ENCODE peak calls at places on chromosomes 5 and 9, in seven cellular contexts. One of them, this sample, is unnamed.

GRCh38 chr9:89383030-89383720 is 64.9 kb downstream of the SECISBP2 start:
- DNase-seq in SK-N-SH: no peak
- DNase-seq in Panc1: no peak
- DNase-seq in stomach: no peak
- DNase-seq in suprapubic skin: no peak
- DNase-seq in HepG2: no peak
- DNase-seq in HL-60: no peak
- DNase-seq in this sample: no peak

GRCh38 chr5:111551569-111552275 is 39.4 kb upstream of the STARD4 start:
- DNase-seq in SK-N-SH: no peak
- DNase-seq in Panc1: no peak
- DNase-seq in stomach: no peak
- DNase-seq in suprapubic skin: no peak
- DNase-seq in HepG2: no peak
- DNase-seq in HL-60: no peak
- DNase-seq in this sample: no peak

GRCh38 chr5:11793396-11793795 is 110.8 kb downstream of the CTNND2 start:
- DNase-seq in SK-N-SH: no peak
- DNase-seq in Panc1: no peak
- DNase-seq in stomach: no peak
- DNase-seq in suprapubic skin: no peak
- DNase-seq in HepG2: no peak
- DNase-seq in HL-60: no peak
- DNase-seq in this sample: no peak

GRCh38 chr5:108528655-108529054 is 146.8 kb upstream of the FBXL17 start:
- DNase-seq in SK-N-SH: no peak
- DNase-seq in Panc1: no peak
- DNase-seq in stomach: no peak
- DNase-seq in suprapubic skin: no peak
- DNase-seq in HepG2: no peak
- DNase-seq in HL-60: no peak
- DNase-seq in this sample: no peak

GRCh38 chr5:180618487-180618829 is 27.2 kb upstream of the SCGB3A1 start:
- DNase-seq in SK-N-SH: no peak
- DNase-seq in Panc1: no peak
- DNase-seq in stomach: no peak
- DNase-seq in suprapubic skin: no peak
- DNase-seq in HepG2: no peak
- DNase-seq in HL-60: no peak
- DNase-seq in this sample: no peak

GRCh38 chr5:84724683-84725082 is 340.0 kb upstream of the EDIL3 start:
- DNase-seq in SK-N-SH: no peak
- DNase-seq in Panc1: no peak
- DNase-seq in stomach: no peak
- DNase-seq in suprapubic skin: no peak
- DNase-seq in HepG2: no peak
- DNase-seq in HL-60: no peak
- DNase-seq in this sample: no peak

GRCh38 chr5:142016576-142016975 is 3.7 kb upstream of the GNPDA1 start:
- DNase-seq in SK-N-SH: no peak
- DNase-seq in Panc1: no peak
- DNase-seq in stomach: no peak
- DNase-seq in suprapubic skin: no peak
- DNase-seq in HepG2: no peak
- DNase-seq in HL-60: no peak
- DNase-seq in this sample: no peak

GRCh38 chr9:134342746-134343115 is 16.5 kb downstream of the RXRA start:
- DNase-seq in SK-N-SH: no peak
- DNase-seq in Panc1: no peak
- DNase-seq in stomach: peak; percentile 39
- DNase-seq in suprapubic skin: no peak
- DNase-seq in HepG2: no peak
- DNase-seq in HL-60: no peak
- DNase-seq in this sample: no peak

GRCh38 chr5:1311443-1312055 is 16.7 kb upstream of the TERT start:
- DNase-seq in SK-N-SH: no peak
- DNase-seq in Panc1: no peak
- DNase-seq in stomach: no peak
- DNase-seq in suprapubic skin: no peak
- DNase-seq in HepG2: no peak
- DNase-seq in HL-60: no peak
- DNase-seq in this sample: no peak

GRCh38 chr9:88952086-88952615 is 39.1 kb upstream of the S1PR3 start:
- DNase-seq in SK-N-SH: no peak
- DNase-seq in Panc1: no peak
- DNase-seq in stomach: no peak
- DNase-seq in suprapubic skin: no peak
- DNase-seq in HepG2: no peak
- DNase-seq in HL-60: no peak
- DNase-seq in this sample: no peak

DNA sequence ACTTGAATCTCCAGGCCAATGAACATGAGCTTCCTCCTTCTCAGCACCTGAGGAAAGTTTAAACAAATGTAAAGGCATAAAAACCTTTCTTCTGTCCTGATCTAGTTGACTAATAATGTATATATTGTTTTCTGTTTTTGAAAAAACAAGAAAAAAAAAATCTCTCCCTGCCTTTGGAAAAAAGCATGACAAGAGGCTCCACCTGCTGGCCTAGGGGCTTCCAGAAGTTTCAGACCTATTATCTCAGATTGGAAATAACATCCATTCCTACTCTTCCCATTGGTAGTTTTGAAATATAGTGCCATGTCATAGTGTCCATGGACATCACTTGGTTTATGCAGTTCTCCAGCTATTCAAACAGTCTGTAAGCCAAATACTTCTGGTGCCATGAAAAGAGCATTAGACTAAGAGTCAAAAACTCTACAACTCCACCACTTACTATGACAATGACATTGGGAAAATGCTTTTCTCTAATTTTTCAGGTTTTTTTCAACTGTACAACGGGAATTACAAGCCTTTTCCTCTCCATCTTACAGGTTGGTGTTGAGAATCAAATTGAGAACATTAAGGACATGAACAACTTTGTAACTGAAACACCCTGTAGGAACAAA is 409.6 kb upstream of the MPDZ start:
- DNase-seq in SK-N-SH: no peak
- DNase-seq in Panc1: no peak
- DNase-seq in stomach: no peak
- DNase-seq in suprapubic skin: no peak
- DNase-seq in HepG2: no peak
- DNase-seq in HL-60: no peak
- DNase-seq in this sample: no peak
- TF ChIP-seq CTCF in SK-N-SH: peak; percentile 40
- TF ChIP-seq CTCF in Panc1: peak; percentile 14
- TF ChIP-seq CTCF in stomach: no peak
- TF ChIP-seq CTCF in suprapubic skin: no peak
- TF ChIP-seq CTCF in HepG2: peak; percentile 11
- TF ChIP-seq CTCF in HL-60: no peak
- TF ChIP-seq CTCF in this sample: no peak

DNA sequence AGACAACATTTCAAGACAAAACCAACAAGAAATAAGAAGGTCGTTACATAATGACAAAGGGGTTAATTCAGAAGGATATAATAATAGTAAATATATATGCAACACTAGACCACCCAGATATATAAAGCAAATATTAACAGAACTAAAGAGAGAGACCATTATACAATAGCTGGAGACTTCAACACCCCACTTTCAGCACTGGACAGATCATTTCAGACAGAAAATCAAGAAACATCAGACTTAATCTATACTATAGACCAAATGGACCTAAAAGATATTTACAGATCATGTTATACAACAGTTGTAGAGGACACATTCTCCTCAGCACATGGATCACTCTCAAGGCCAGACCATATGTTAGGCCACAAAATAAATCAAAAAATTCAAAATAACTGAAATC is 26.8 kb downstream of the CERT1 start:
- DNase-seq in SK-N-SH: no peak
- DNase-seq in Panc1: no peak
- DNase-seq in stomach: no peak
- DNase-seq in suprapubic skin: no peak
- DNase-seq in HepG2: no peak
- DNase-seq in HL-60: no peak
- DNase-seq in this sample: no peak
- TF ChIP-seq POLR2AphosphoS5 in SK-N-SH: no peak
- TF ChIP-seq POLR2AphosphoS5 in Panc1: no peak
- TF ChIP-seq POLR2AphosphoS5 in stomach: no peak
- TF ChIP-seq POLR2AphosphoS5 in suprapubic skin: no peak
- TF ChIP-seq POLR2AphosphoS5 in HepG2: no peak
- TF ChIP-seq POLR2AphosphoS5 in HL-60: no peak
- TF ChIP-seq POLR2AphosphoS5 in this sample: no peak

GRCh38 chr5:39167141-39167972 is 52.0 kb downstream of the FYB1 start:
- DNase-seq in SK-N-SH: no peak
- DNase-seq in Panc1: no peak
- DNase-seq in stomach: no peak
- DNase-seq in suprapubic skin: no peak
- DNase-seq in HepG2: no peak
- DNase-seq in HL-60: no peak
- DNase-seq in this sample: no peak
- H3K4me3 ChIP-seq in SK-N-SH: no peak overlapping the region
- H3K4me3 ChIP-seq in Panc1: no peak overlapping the region
- H3K4me3 ChIP-seq in stomach: no peak overlapping the region
- H3K4me3 ChIP-seq in suprapubic skin: no peak overlapping the region
- H3K4me3 ChIP-seq in HepG2: no peak overlapping the region
- H3K4me3 ChIP-seq in HL-60: no peak overlapping the region
- H3K4me3 ChIP-seq in this sample: no peak overlapping the region

DNA sequence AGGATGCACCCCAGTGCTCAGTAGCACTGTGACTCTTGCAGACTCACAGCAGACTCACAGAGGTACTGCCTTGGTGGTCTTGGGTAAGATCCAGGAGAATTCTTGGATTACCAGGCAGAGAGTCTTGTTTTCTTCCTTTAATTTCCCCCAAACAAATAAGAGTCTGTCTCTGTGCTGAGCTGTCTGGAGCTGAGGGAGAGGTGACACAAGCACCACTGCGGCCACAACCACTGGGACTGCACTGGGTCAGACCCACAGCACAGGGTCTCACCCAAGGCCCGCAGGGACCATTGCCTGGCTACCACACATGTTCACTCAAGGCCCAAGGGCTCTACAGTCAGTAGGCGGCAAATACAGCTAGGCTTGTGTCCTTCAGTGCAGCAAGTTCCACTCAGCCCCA is 11.4 kb upstream of the YTHDC2 start:
- DNase-seq in SK-N-SH: no peak
- DNase-seq in Panc1: no peak
- DNase-seq in stomach: no peak
- DNase-seq in suprapubic skin: no peak
- DNase-seq in HepG2: no peak
- DNase-seq in HL-60: no peak
- DNase-seq in this sample: no peak
- TF ChIP-seq CTCF in SK-N-SH: no peak
- TF ChIP-seq CTCF in Panc1: no peak
- TF ChIP-seq CTCF in stomach: no peak
- TF ChIP-seq CTCF in suprapubic skin: no peak
- TF ChIP-seq CTCF in HepG2: no peak
- TF ChIP-seq CTCF in HL-60: no peak
- TF ChIP-seq CTCF in this sample: no peak

GRCh38 chr9:76373173-76373771 is 21.0 kb downstream of the RFK start:
- DNase-seq in SK-N-SH: no peak
- DNase-seq in Panc1: no peak
- DNase-seq in stomach: peak; percentile 85
- DNase-seq in suprapubic skin: no peak
- DNase-seq in HepG2: peak; percentile 93
- DNase-seq in HL-60: no peak
- DNase-seq in this sample: no peak

GRCh38 chr9:76372345-76372744 is 21.9 kb downstream of the RFK start:
- DNase-seq in SK-N-SH: no peak
- DNase-seq in Panc1: no peak
- DNase-seq in stomach: no peak
- DNase-seq in suprapubic skin: no peak
- DNase-seq in HepG2: no peak
- DNase-seq in HL-60: no peak
- DNase-seq in this sample: no peak

GRCh38 chr9:76377791-76378190 is 16.4 kb downstream of the RFK start:
- DNase-seq in SK-N-SH: no peak
- DNase-seq in Panc1: no peak
- DNase-seq in stomach: no peak
- DNase-seq in suprapubic skin: no peak
- DNase-seq in HepG2: no peak
- DNase-seq in HL-60: no peak
- DNase-seq in this sample: no peak

GRCh38 chr9:76373777-76374474 is 20.3 kb downstream of the RFK start:
- DNase-seq in SK-N-SH: no peak
- DNase-seq in Panc1: no peak
- DNase-seq in stomach: no peak
- DNase-seq in suprapubic skin: no peak
- DNase-seq in HepG2: no peak
- DNase-seq in HL-60: no peak
- DNase-seq in this sample: no peak

DNA sequence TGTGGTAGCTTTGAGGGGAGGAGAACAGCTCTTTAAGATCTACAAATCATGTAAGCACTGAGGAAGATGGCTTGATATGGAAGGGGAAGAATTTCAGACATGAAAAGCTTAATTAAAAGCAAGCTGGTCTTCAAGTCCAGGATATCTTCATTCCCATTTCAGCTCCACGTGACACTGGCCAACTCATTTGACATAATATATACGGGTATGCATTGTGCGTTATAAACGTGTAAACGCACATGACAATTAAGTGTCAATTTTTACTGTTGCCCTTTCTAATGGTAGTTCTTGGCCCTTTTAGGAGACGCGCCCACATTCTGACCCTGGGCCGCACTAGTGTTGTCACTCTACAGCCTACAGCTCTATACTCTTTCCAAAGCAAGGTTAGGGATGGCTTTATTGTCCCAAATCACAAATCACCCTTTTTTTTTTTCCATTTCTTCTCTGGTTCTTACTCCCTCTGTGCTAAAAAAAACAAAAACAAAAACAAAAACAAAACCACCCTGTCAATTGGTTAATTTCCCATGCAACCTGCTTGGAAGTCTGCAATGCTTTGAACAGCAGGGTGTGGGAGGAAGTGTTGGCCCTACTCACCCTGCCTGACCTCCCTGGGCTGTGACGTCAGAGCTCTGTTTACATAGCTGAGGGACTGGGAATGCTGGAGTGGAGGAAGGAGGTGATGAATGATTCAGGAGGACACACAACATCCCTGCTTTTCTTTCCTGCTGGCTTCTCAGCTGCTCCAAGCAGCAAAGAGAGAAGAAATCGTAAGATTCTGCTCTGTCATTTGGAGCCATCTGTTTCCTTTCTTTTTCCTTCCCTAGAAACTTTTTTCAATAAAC is 19.3 kb downstream of the RFK start:
- DNase-seq in SK-N-SH: no peak
- DNase-seq in Panc1: peak; percentile 64
- DNase-seq in stomach: peak; percentile 90
- DNase-seq in suprapubic skin: no peak
- DNase-seq in HepG2: peak; percentile 85
- DNase-seq in HL-60: no peak
- DNase-seq in this sample: peak; percentile 84
- TF ChIP-seq POLR2AphosphoS5 in SK-N-SH: no peak
- TF ChIP-seq POLR2AphosphoS5 in Panc1: no peak
- TF ChIP-seq POLR2AphosphoS5 in stomach: peak; percentile 91
- TF ChIP-seq POLR2AphosphoS5 in suprapubic skin: no peak
- TF ChIP-seq POLR2AphosphoS5 in HepG2: no peak
- TF ChIP-seq POLR2AphosphoS5 in HL-60: no peak
- TF ChIP-seq POLR2AphosphoS5 in this sample: peak; percentile 57